ENCODE peak calls at places on chromosome 9, in seven cellular contexts. A, L, N, J, O, U and C are unnamed samples.

GRCh38 chr9:128523199-128523925 is 18.8 kb downstream of the GLE1 start:
- DNase-seq in A (peak), U (peak), O (peak), L (peak), J (no peak), N (no peak), C (no peak)

GRCh38 chr9:24824607-24825006 is 278.9 kb upstream of the IZUMO3 start:
- DNase-seq in A (no peak), L (no peak), J (no peak), N (no peak), O (no peak), U (peak), C (no peak)

GRCh38 chr9:122091682-122092592 is 1.2 kb downstream of the TTLL11 start:
- DNase-seq in N (peak), J (no peak), L (no peak), U (no peak), O (no peak), A (no peak), C (no peak)

GRCh38 chr9:104983491-104983890 is 55.5 kb upstream of the ABCA1 start:
- DNase-seq in J (no peak), A (no peak), U (no peak), N (no peak), L (no peak), O (no peak), C (no peak)

GRCh38 chr9:36748322-36748899 is 175.7 kb downstream of the MELK start:
- DNase-seq in A (peak), O (peak), N (no peak), J (no peak), L (peak), U (peak), C (no peak)

GRCh38 chr9:106062252-106062651 is 367.9 kb downstream of the TMEM38B start:
- DNase-seq in N (no peak), O (no peak), U (no peak), J (no peak), A (no peak), L (no peak), C (no peak)

GRCh38 chr9:111078391-111079038 is 40.2 kb upstream of the LPAR1 start:
- DNase-seq in N (no peak), U (no peak), O (no peak), J (no peak), L (no peak), A (no peak), C (no peak)

GRCh38 chr9:86945868-86946711 is 1.2 kb downstream of the GAS1 start:
- DNase-seq in N (peak), U (peak), J (no peak), L (peak), O (peak), A (peak), C (peak)

GRCh38 chr9:138014570-138014958 is 137.0 kb downstream of the CACNA1B start:
- DNase-seq in O (no peak), L (no peak), A (no peak), U (no peak), N (peak), J (no peak), C (no peak)

GRCh38 chr9:69444021-69444420 is 119.0 kb downstream of the ENTREP1 start:
- DNase-seq in J (no peak), A (peak), L (peak), O (no peak), N (no peak), U (no peak), C (no peak)

GRCh38 chr9:121660876-121661275 is 9.4 kb downstream of the DAB2IP start:
- DNase-seq in A (no peak), J (no peak), L (no peak), N (no peak), O (no peak), U (no peak), C (no peak)

GRCh38 chr9:91676042-91676441 is 252.4 kb upstream of the NFIL3 start:
- DNase-seq in A (no peak), L (peak), J (no peak), N (no peak), O (no peak), U (no peak), C (no peak)

GRCh38 chr9:109861499-109861898 is 81.5 kb downstream of the PALM2AKAP2 start:
- DNase-seq in J (no peak), N (no peak), U (no peak), L (no peak), O (no peak), A (no peak), C (no peak)

GRCh38 chr9:94018628-94019027 is 63.5 kb upstream of the BARX1 start:
- DNase-seq in L (no peak), U (no peak), N (no peak), J (peak), A (no peak), O (no peak), C (no peak)

GRCh38 chr9:126298319-126298801 is 28.3 kb upstream of the MVB12B start:
- DNase-seq in O (peak), J (no peak), L (no peak), A (no peak), N (no peak), U (no peak), C (no peak)